ENCODE peak calls at places on chromosomes 3 and 15, in five cellular contexts. Z is stimulated activated CD4-positive, alpha-beta T cell treated with anti-CD3 and anti-CD28 coated beads, Interleukin-1b, Interleukin-23, amount 100 ng/mL, for 48 hours; C is CD8-positive, alpha-beta memory T cell; L is GM12865; S is stimulated activated naive CD8-positive, alpha-beta T cell treated with anti-CD3 and anti-CD28 coated beads, Interleukin-15, Interleukin-2, amounts not matched to agents 100 U/mL and 50 U/mL, for 24 hours. D is an unnamed sample.

GRCh38 chr15:70355275-70355795 is 257.6 kb upstream of the TLE3 start:
- DNase-seq in S (no peak), Z (no peak), L (peak; percentile 12), C (no peak), D (no peak)

GRCh38 chr3:191175102-191175501 is 23.9 kb upstream of the OSTN start:
- DNase-seq in S (no peak), L (no peak), Z (no peak), C (no peak), D (no peak)

GRCh38 chr3:138114988-138115971 is at the start of gene DZIP1L:
- DNase-seq in Z (no peak), L (peak; percentile 43), C (no peak), S (peak; percentile 57), D (no peak)

GRCh38 chr3:149534671-149535394 is 60.3 kb downstream of the TM4SF4 start:
- DNase-seq in Z (no peak), S (no peak), C (no peak), L (no peak), D (no peak)

GRCh38 chr15:60134609-60135008 is 130.5 kb downstream of the FOXB1 start:
- DNase-seq in S (no peak), L (no peak), Z (no peak), C (no peak), D (no peak)

GRCh38 chr3:188900421-188900941 is 271.3 kb upstream of the TPRG1 start:
- DNase-seq in L (no peak), C (no peak), Z (no peak), S (no peak), D (no peak)

GRCh38 chr3:193911784-193912183 is 224.2 kb upstream of the HES1 start:
- DNase-seq in S (no peak), C (no peak), L (no peak), Z (no peak), D (no peak)

GRCh38 chr3:15572138-15572537 is 29.2 kb downstream of the HACL1 start:
- DNase-seq in S (no peak), Z (no peak), L (no peak), C (no peak), D (no peak)

GRCh38 chr3:57627976-57628375 is 30.8 kb upstream of the ARF4 start:
- DNase-seq in L (no peak), Z (no peak), S (no peak), C (no peak), D (no peak)

GRCh38 chr15:69236505-69236904 is 62.2 kb upstream of the PAQR5 start:
- DNase-seq in L (no peak), C (no peak), Z (no peak), S (no peak), D (no peak)

GRCh38 chr15:56042982-56043980 is 49.9 kb upstream of the NEDD4 start:
- DNase-seq in C (peak; percentile 47), S (peak; percentile 20), Z (peak; percentile 10), L (peak; percentile 43), D (peak; percentile 62)

GRCh38 chr15:62928996-62929350 is 113.6 kb upstream of the TPM1 start:
- DNase-seq in S (no peak), C (no peak), Z (no peak), L (no peak), D (no peak)

GRCh38 chr3:131231710-131232348 is 149.7 kb upstream of the NUDT16 start:
- DNase-seq in S (no peak), L (no peak), C (no peak), Z (no peak), D (no peak)

GRCh38 chr3:150300847-150301517 is 107.1 kb upstream of the TSC22D2 start:
- DNase-seq in Z (no peak), S (no peak), C (no peak), L (no peak), D (no peak)

GRCh38 chr15:95596487-95596886 is 734.0 kb upstream of the NR2F2 start:
- DNase-seq in S (no peak), C (no peak), Z (no peak), L (peak; percentile 1), D (no peak)

D was measured in DND-41.